ENCODE peak calls at places on chromosomes 7 and 10, in nine cellular contexts. P is GM23248, W is fibroblast of lung, O is Karpas-422, I is MM.1S, J is neural progenitor cell, K is HepG2, F is IMR-90, E is mesenchymal stem cell. N is an unnamed sample.

GRCh38 chr10:128324468-128324867 is 198.2 kb upstream of the MKI67 start:
- DNase-seq in I (no peak), W (no peak), K (no peak), P (no peak), O (no peak), F (no peak), J (no peak), E (no peak), N (no peak)

GRCh38 chr7:141356096-141356495 is 195.1 kb upstream of the AGK start:
- DNase-seq in O (no peak), P (no peak), I (no peak), F (no peak), E (peak), W (peak), J (no peak), K (no peak), N (no peak)

GRCh38 chr10:63588436-63589180 is 67.4 kb downstream of the REEP3 start:
- DNase-seq in O (no peak), W (peak), E (peak), K (no peak), F (peak), P (peak), I (no peak), J (no peak), N (peak)

GRCh38 chr10:122526892-122527291 is 33.7 kb upstream of the DMBT1 start:
- DNase-seq in K (no peak), I (no peak), J (no peak), E (no peak), P (no peak), W (no peak), O (no peak), F (no peak), N (no peak)

GRCh38 chr7:50507898-50508470 is 57.2 kb downstream of the DDC start:
- DNase-seq in I (no peak), J (peak), F (no peak), E (no peak), P (no peak), K (no peak), W (no peak), O (no peak), N (no peak)

GRCh38 chr10:1673568-1674345 is 63.6 kb downstream of the ADARB2 start:
- DNase-seq in I (no peak), O (no peak), K (no peak), E (no peak), P (no peak), W (no peak), F (no peak), J (no peak), N (no peak)

GRCh38 chr10:6176691-6177231 is 26.0 kb upstream of the PFKFB3 start:
- DNase-seq in W (peak), K (no peak), F (peak), O (no peak), I (no peak), J (no peak), P (peak), E (peak), N (peak)

GRCh38 chr10:132422931-132423813 is 26.2 kb downstream of the PWWP2B start:
- DNase-seq in W (no peak), I (no peak), K (no peak), O (peak), E (peak), F (no peak), P (no peak), J (no peak), N (no peak)

GRCh38 chr7:78052112-78052511 is 253.5 kb downstream of the PHTF2 start:
- DNase-seq in W (no peak), F (no peak), K (no peak), E (no peak), O (no peak), J (peak), P (no peak), I (no peak), N (no peak)

GRCh38 chr7:44891791-44892190 is 6.5 kb upstream of the PURB start:
- DNase-seq in J (no peak), F (no peak), O (no peak), I (no peak), E (no peak), K (no peak), W (no peak), P (no peak), N (no peak)

GRCh38 chr10:31520982-31521381 is 202.0 kb downstream of the ZEB1 start:
- DNase-seq in K (no peak), E (no peak), I (peak), J (no peak), F (no peak), W (no peak), P (no peak), O (no peak), N (no peak)

GRCh38 chr10:51972733-51973346 is 273.4 kb upstream of the CSTF2T start:
- DNase-seq in O (no peak), P (no peak), J (no peak), E (no peak), W (no peak), I (no peak), F (peak), K (no peak), N (no peak)

GRCh38 chr7:128697301-128697905 is 25.3 kb downstream of the GARIN1A start:
- DNase-seq in W (peak), P (peak), F (peak), I (no peak), K (peak), E (peak), O (no peak), J (peak), N (peak)

GRCh38 chr7:27032843-27033242 is 63.0 kb downstream of the HOXA1 start:
- DNase-seq in W (peak), P (peak), I (no peak), F (peak), J (peak), O (no peak), E (peak), K (no peak), N (no peak)

GRCh38 chr10:16440396-16441105 is 3.7 kb downstream of the PTER start:
- DNase-seq in E (no peak), O (no peak), K (no peak), I (no peak), F (no peak), P (peak), W (peak), J (no peak), N (peak)

GRCh38 chr10:80185522-80186299 is 19.6 kb downstream of the ANXA11 start:
- DNase-seq in O (no peak), P (no peak), F (no peak), K (no peak), I (no peak), E (no peak), J (no peak), W (no peak), N (no peak)

GRCh38 chr10:29976134-29976533 is 83.3 kb downstream of the JCAD start:
- DNase-seq in K (no peak), P (no peak), F (no peak), W (no peak), E (no peak), I (no peak), J (no peak), O (no peak), N (no peak)
- H3K4me3 ChIP-seq in K (no peak), P (no peak), F (no peak), W (no peak), E (no peak), I (no peak), J (no peak), O (no peak), N (no peak)

DNA sequence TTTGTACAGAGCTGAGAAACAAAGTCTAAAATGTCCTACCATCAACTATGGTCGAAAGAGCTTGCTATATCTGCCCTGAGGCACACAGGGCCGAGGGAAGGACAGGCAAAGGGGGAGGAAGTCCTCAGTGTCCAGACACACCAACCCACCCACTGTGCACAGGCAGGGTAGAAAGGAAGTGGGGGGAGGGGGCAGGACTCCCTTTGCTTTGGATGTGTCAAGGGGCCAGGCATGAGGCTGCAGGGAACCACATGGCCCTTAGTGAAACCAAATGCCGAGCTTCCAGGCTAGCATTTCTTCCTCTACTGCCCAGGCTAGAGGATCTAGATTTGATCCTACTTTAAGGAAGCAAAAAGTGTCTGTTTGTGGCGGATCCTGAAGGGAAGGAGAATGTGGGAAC is 28.6 kb downstream of the KCNH2 start:
- DNase-seq in F (no peak), W (no peak), J (no peak), E (peak), K (no peak), P (no peak), O (no peak), I (no peak), N (no peak)
- H3K9ac ChIP-seq in F (no peak), W (no peak), J (no peak), E (no peak), K (no peak), P (no peak), O (no peak), I (no peak), N (no peak)

GRCh38 chr7:149431486-149432120 is 29.3 kb downstream of the ZNF777 start:
- DNase-seq in W (no peak), F (no peak), K (no peak), E (no peak), J (no peak), I (no peak), O (no peak), P (no peak), N (no peak)

GRCh38 chr7:149433124-149433523 is 27.7 kb downstream of the ZNF777 start:
- DNase-seq in I (no peak), W (no peak), P (no peak), F (no peak), J (no peak), K (no peak), E (no peak), O (no peak), N (no peak)

GRCh38 chr7:149427893-149428292 is 33.0 kb downstream of the ZNF777 start:
- DNase-seq in E (no peak), F (no peak), J (no peak), I (no peak), P (no peak), K (no peak), W (no peak), O (no peak), N (no peak)

GRCh38 chr7:149432121-149432691 is 28.7 kb downstream of the ZNF777 start:
- DNase-seq in O (no peak), E (no peak), W (no peak), I (no peak), F (no peak), J (no peak), P (no peak), K (no peak), N (no peak)

DNA sequence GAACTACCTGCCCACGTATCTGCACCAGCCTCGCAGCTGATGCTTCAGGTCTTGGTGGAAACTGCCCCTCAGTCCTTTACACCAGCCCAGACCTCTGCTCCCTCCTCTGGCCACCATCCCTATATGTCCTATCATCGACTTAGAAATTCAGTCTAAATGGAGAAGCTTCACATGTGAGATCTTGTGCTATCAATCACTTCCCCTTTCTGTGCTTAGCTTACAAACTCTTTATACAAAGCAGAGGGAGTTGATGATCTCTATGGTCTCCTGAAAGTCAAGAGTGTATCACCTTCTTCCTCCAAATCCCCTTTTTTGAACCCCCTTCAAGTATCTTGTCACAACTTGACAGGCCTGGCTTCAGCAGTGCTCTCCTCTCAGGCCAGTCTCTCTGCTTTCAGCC is 30.7 kb downstream of the ZNF777 start:
- DNase-seq in W (no peak), I (no peak), F (no peak), P (no peak), K (no peak), E (no peak), O (no peak), J (no peak), N (no peak)
- H3K4me2 ChIP-seq in W (no peak), I (no peak), F (no peak), P (no peak), K (no peak), E (no peak), O (no peak), J (no peak), N (no peak)

GRCh38 chr7:39753823-39754325 is 130.5 kb downstream of the RALA start:
- DNase-seq in J (no peak), W (no peak), P (no peak), O (no peak), E (no peak), I (no peak), K (no peak), F (no peak), N (no peak)
- H3K4me3 ChIP-seq in J (no peak), W (peak), P (no peak), O (no peak), E (no peak), I (no peak), K (no peak), F (no peak), N (no peak)

DNA sequence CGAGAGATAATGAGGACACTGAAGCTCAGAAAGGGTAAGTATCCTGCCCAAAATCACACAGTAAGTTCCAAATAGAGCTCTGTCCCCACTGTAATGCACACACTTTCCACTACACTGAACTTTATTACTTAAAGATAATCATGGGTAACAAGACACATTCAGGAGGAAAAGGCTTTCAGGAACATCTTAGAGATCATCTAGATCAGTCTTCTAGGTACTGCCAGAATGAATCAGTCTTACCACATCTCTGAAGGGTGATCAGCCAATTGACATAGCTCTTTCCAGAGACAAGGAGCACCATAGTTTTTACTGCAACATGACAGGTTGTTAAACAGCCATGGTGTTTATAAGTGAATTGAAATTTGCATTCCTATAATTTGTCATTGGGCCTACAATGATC is 5.4 kb upstream of the HERPUD2 start:
- DNase-seq in W (no peak), K (no peak), I (no peak), E (no peak), J (no peak), P (no peak), O (peak), F (no peak), N (no peak)
- H3K9ac ChIP-seq in W (no peak), K (no peak), I (no peak), E (no peak), J (no peak), P (no peak), O (no peak), F (no peak), N (no peak)

GRCh38 chr7:95454438-95454837 is 19.6 kb upstream of the PON2 start:
- DNase-seq in O (no peak), F (no peak), P (no peak), E (no peak), W (no peak), K (no peak), I (no peak), J (no peak), N (no peak)
- H3K4me2 ChIP-seq in O (no peak), F (no peak), P (no peak), E (no peak), W (no peak), K (no peak), I (no peak), J (no peak), N (no peak)

DNA sequence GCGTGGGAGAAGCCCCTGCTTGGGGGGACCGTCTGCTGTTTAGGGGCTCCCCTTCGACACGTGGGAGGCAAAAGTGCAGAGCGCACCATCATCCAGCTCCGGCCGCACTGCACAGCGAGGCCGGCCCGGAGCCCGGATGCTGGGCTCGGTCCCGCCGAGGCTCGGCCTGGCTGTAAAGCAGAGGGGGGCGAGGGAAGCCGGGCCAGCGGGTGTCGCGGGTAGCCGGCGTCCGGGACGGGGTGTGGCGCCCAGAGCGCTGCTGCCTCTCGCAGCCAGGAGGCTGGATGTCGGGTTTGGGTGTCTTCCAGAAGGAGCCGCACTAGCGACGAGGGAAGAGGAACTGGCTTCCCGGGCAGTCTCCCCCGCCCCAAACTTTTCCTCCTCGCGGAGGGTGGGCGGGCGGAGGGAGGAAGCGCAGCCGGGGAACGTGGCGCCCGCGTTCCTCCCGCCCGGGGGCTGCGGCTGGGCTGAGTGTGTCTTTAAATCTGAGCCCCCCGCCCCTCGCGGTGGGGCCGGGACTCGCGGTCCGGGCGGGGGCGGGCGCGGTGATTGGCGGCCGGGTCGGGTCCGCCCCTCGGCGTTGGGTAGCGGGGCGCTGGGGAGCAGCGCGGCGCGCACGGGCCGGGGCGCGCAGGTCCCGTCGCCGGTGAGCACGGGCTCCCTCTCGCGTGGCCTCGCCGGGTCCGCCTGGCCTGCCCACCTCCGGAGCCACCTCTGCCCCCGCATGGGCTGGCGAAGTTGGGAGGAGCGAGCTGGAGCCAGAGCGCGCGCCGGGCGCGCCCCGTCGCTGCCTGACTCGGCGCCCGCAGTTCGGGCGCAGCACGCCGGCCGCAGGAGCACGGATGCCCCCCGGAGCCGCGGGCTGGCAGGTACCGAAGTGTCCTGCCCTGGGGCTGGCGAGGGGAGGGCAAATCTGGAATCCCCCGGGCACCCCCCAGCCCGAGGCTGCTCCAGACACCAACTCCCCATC is at the start of gene PALD1:
- DNase-seq in I (peak), F (no peak), P (peak), O (peak), K (no peak), E (peak), J (peak), W (peak), N (no peak)
- H3K4me3 ChIP-seq in I (peak), F (peak), P (peak), O (peak), K (peak), E (peak), J (peak), W (peak), N (no peak)

N was measured in mammary epithelial cell.